ENCODE peak calls at places on chromosomes 2 and 18, in four cellular contexts. F, E, P and R are unnamed samples.
A peak's percentile ranks its signal among the peaks of the same experiment; 100 is the strongest.

GRCh38 chr2:11955314-11955713 is 208.9 kb downstream of the LPIN1 start:
- DNase-seq in F (no peak), E (no peak), P (no peak), R (no peak)

GRCh38 chr18:12287684-12288405 is 20.2 kb upstream of the TUBB6 start:
- DNase-seq in F (peak; percentile 66), E (peak; percentile 23), P (peak; percentile 57), R (no peak)

GRCh38 chr2:138059487-138059886 is 95.2 kb downstream of the HNMT start:
- DNase-seq in F (peak; percentile 31), E (no peak), P (no peak), R (no peak)

GRCh38 chr2:130341562-130342019 is 1.1 kb upstream of the IMP4 start:
- DNase-seq in F (peak; percentile 29), E (no peak), P (no peak), R (no peak)

GRCh38 chr18:49135871-49136270 is 185.1 kb upstream of the SMAD7 start:
- DNase-seq in F (no peak), E (peak; percentile 78), P (no peak), R (no peak)

GRCh38 chr2:70010222-70011111 is 49.0 kb upstream of the ASPRV1 start:
- DNase-seq in F (peak; percentile 60), E (peak; percentile 70), P (no peak), R (no peak)

GRCh38 chr2:50564781-50565180 is 467.2 kb downstream of the NRXN1 start:
- DNase-seq in F (no peak), E (no peak), P (no peak), R (no peak)

GRCh38 chr2:61179701-61180639 is 18.0 kb downstream of the C2orf74 start:
- DNase-seq in F (no peak), E (no peak), P (no peak), R (no peak)

GRCh38 chr2:40317047-40317446 is 134.8 kb downstream of the SLC8A1 start:
- DNase-seq in F (no peak), E (no peak), P (no peak), R (no peak)

GRCh38 chr2:160315337-160315736 is 115.3 kb upstream of the ITGB6 start:
- DNase-seq in F (no peak), E (no peak), P (no peak), R (no peak)

GRCh38 chr18:21361297-21361880 is 119.4 kb downstream of the GREB1L start:
- DNase-seq in F (no peak), E (no peak), P (no peak), R (peak; percentile 32)

GRCh38 chr2:105796791-105797190 is 52.1 kb downstream of the NCK2 start:
- DNase-seq in F (no peak), E (no peak), P (no peak), R (no peak)

GRCh38 chr2:105796131-105796638 is 51.5 kb downstream of the NCK2 start:
- DNase-seq in F (no peak), E (no peak), P (no peak), R (no peak)

GRCh38 chr2:105798595-105798994 is 53.9 kb downstream of the NCK2 start:
- DNase-seq in F (no peak), E (no peak), P (no peak), R (no peak)

GRCh38 chr2:105795575-105795934 is 50.8 kb downstream of the NCK2 start:
- DNase-seq in F (no peak), E (no peak), P (no peak), R (no peak)

DNA sequence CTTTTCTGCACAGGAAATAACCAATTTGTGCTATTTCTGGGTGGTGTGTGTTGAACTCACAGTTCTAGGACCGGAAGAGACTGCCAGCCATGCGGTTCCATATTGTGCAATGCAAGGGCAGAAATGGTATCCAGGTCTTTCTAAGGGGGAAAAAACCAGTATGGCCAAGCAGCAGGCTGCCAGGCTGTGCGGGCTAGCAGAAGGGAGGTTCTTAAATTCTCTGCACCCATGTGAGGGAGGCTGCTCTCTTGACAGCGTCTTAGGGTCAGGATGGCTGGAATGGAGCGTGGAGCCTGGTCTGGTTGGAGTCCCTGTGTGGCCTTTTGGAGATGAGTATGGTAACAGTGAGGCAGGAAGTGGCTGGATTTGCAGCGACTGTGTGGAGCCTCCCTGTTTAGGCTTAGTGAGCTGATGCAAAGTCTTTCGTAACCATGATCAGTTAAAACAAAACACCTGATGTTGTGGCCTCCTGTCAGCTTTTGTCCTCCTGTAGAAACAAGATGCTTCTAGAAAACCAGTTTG is 52.6 kb downstream of the NCK2 start:
- DNase-seq in F (no peak), E (peak; percentile 35), P (no peak), R (no peak)
- TF ChIP-seq SP1 in F (no peak), E (no peak), P (no peak), R (no peak)

GRCh38 chr2:199458806-199459285 is 1.1 kb upstream of the SATB2 start:
- DNase-seq in F (no peak), E (no peak), P (no peak), R (no peak)
- TF ChIP-seq ELF4 in F (no peak), E (no peak), P (no peak), R (no peak)

GRCh38 chr2:110840508-110840907 is 108.1 kb downstream of the ACOXL start:
- DNase-seq in F (no peak), E (no peak), P (no peak), R (no peak)

GRCh38 chr2:110838657-110839357 is 106.4 kb downstream of the ACOXL start:
- DNase-seq in F (no peak), E (no peak), P (no peak), R (no peak)

GRCh38 chr2:110842048-110842447 is 109.7 kb downstream of the ACOXL start:
- DNase-seq in F (no peak), E (no peak), P (no peak), R (no peak)

GRCh38 chr2:110834134-110834827 is 101.9 kb downstream of the ACOXL start:
- DNase-seq in F (no peak), E (no peak), P (no peak), R (no peak)

DNA sequence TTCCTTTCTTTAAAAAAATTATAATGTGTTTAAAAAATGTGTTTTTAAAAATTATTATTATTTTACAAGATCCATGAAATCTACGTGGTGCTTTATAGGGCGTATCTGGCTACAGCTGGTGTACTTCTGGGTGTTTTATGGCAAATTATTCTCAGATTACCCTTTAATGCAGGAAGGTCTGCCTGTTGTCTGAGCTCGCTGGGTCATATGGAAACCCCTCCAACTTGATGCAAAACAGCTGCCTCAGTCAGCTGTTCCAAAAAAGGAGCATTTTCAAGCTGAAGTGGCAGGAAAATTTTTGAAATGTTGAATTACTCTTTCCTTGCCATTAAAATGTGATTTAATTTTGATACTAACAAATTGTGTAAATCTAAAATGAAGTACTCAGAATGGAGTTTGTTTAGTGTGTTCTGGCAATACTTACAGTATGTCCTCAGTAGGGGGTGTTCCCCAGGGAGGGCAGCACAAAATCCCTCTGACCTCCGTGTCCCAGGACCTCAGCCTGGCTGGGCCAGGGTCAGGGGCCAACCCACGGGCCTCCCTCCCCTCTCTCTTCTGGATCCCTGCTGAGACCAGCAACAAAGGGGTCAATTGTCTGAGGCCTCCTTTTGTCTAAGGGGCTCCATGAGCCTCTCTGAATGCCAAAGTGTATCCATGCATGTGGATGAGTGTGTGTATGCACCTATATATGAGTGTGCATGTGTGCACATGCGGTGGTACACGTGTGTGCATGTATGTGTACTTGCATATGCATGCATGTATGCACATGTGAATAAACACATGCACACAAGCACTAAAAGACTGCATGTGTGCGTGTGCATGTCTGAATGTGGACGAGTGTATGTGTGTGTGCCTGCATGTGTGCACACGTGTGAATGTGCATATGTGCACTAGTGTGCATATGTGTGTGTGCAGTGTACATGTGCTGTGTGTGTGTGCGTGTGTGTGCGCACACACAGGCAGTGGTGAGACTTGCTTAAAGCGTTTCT is 105.3 kb downstream of the ACOXL start:
- DNase-seq in F (no peak), E (no peak), P (peak; percentile 36), R (no peak)
- TF ChIP-seq SP1 in F (no peak), E (no peak), P (no peak), R (no peak)

GRCh38 chr2:120823551-120823950 is 87.9 kb downstream of the GLI2 start:
- DNase-seq in F (no peak), E (no peak), P (no peak), R (no peak)

GRCh38 chr2:120826260-120826648 is 90.6 kb downstream of the GLI2 start:
- DNase-seq in F (no peak), E (no peak), P (no peak), R (no peak)

GRCh38 chr2:120824246-120824645 is 88.6 kb downstream of the GLI2 start:
- DNase-seq in F (no peak), E (no peak), P (no peak), R (no peak)

GRCh38 chr2:120826716-120827410 is 91.2 kb downstream of the GLI2 start:
- DNase-seq in F (no peak), E (no peak), P (no peak), R (no peak)

GRCh38 chr2:120825370-120826259 is 89.9 kb downstream of the GLI2 start:
- DNase-seq in F (no peak), E (no peak), P (no peak), R (no peak)
- TF ChIP-seq ELF4 in F (no peak), E (no peak), P (no peak), R (no peak)

DNA sequence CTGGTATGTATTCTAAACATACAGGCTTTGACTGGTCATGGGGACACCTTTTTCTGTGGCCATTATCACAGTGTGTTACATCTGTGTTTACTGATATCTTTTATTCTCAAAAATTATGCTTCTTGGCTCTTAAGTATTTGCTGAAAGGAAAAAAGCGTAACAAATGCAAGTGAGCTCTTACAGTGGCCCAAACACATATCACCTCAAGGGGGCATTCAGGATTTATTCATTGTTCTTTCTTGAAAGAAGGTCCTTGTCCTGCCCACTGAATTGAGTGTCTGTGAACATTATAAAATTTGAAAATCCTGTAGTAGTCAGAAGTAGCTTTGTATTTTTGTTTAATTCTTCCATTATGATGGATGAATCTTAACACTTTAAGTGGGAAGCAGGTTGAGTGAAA is 454.5 kb downstream of the XIRP2 start:
- DNase-seq in F (no peak), E (peak; percentile 14), P (no peak), R (no peak)
- TF ChIP-seq SP1 in F (no peak), E (no peak), P (no peak), R (no peak)

DNA sequence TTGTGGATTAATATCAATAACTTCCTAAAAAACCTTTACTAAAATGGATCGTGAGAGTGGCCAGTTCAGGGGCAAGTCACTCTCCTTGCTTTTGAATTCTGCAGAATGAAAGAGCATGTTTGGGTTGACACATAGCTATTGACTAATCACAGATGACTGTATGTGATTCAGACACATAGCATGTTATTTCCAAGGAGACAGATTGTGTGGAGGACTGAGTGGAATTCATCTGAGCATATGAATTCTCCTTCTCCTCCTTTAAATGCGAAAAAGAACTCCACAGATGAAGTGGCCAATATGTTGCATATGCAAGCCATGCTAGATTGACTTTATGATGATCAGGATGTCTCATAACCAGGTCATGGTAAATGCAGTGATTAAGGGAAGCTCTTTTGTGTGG is 249.4 kb upstream of the FAM98A start:
- DNase-seq in F (no peak), E (no peak), P (no peak), R (no peak)
- TF ChIP-seq ELF4 in F (no peak), E (no peak), P (no peak), R (no peak)

GRCh38 chr2:168231609-168232241 is 15.7 kb downstream of the STK39 start:
- DNase-seq in F (no peak), E (no peak), P (no peak), R (no peak)
- TF ChIP-seq SP1 in F (no peak), E (no peak), P (no peak), R (no peak)

GRCh38 chr2:52502476-52502860 is 1265.1 kb upstream of the CHAC2 start:
- DNase-seq in F (no peak), E (no peak), P (no peak), R (no peak)
- TF ChIP-seq ELF4 in F (no peak), E (no peak), P (no peak), R (no peak)